ENCODE peak calls at places on chromosomes 13 and 19, in eight cellular contexts. L is activated CD4-positive, CD25-positive, alpha-beta regulatory T cell; E is RPMI7951; G is colonic mucosa; Z is NCI-H1092; X is NCI-H460; J is stimulated activated CD4-positive, alpha-beta T cell treated with anti-CD3 and anti-CD28 coated beads, Interleukin-1b, Interleukin-23, amount 100 ng/mL, for 24 hours; M is amygdala. W is an unnamed sample.
A peak's percentile ranks its signal among the peaks of the same experiment; 100 is the strongest.

GRCh38 chr13:114260818-114261217 is 20.6 kb upstream of the UPF3A start:
- DNase-seq in L (no peak), E (no peak), G (no peak), Z (no peak), X (no peak), J (no peak), M (no peak), W (no peak)

GRCh38 chr13:93977986-93978385 is 501.5 kb downstream of the DCT start:
- DNase-seq in L (no peak), E (no peak), G (no peak), Z (no peak), X (no peak), J (no peak), M (no peak), W (no peak)

GRCh38 chr19:42313096-42313839 is at the start of gene TMEM145:
- DNase-seq in L (peak; percentile 24), E (peak; percentile 59), G (no peak), Z (peak; percentile 37), X (no peak), J (no peak), M (no peak), W (no peak)

GRCh38 chr13:107459430-107459829 is 755.9 kb downstream of the LIG4 start:
- DNase-seq in L (no peak), E (peak; percentile 37), G (no peak), Z (no peak), X (no peak), J (no peak), M (no peak), W (no peak)

GRCh38 chr13:106680796-106681482 is 113.0 kb upstream of the ARGLU1 start:
- DNase-seq in L (no peak), E (no peak), G (no peak), Z (no peak), X (no peak), J (no peak), M (no peak), W (no peak)

GRCh38 chr13:63864171-63864902 is 2448.7 kb upstream of the PCDH20 start:
- DNase-seq in L (no peak), E (peak; percentile 1), G (no peak), Z (no peak), X (no peak), J (no peak), M (no peak), W (no peak)

GRCh38 chr13:25330541-25330940 is 29.1 kb downstream of the NUP58 start:
- DNase-seq in L (no peak), E (no peak), G (no peak), Z (no peak), X (no peak), J (no peak), M (no peak), W (no peak)

GRCh38 chr19:4519521-4520277 is 1.4 kb upstream of the PLIN4 start:
- DNase-seq in L (no peak), E (peak; percentile 29), G (no peak), Z (no peak), X (no peak), J (no peak), M (no peak), W (no peak)

GRCh38 chr13:56906909-56907308 is 233.8 kb upstream of the PRR20A start:
- DNase-seq in L (no peak), E (no peak), G (no peak), Z (no peak), X (no peak), J (no peak), M (no peak), W (no peak)

GRCh38 chr19:5623397-5624153 is 692 bp downstream of the SAFB start:
- DNase-seq in L (no peak), E (no peak), G (peak; percentile 31), Z (no peak), X (no peak), J (no peak), M (no peak), W (no peak)

GRCh38 chr13:39970177-39970846 is 314.9 kb downstream of the COG6 start:
- DNase-seq in L (no peak), E (no peak), G (no peak), Z (no peak), X (no peak), J (no peak), M (no peak), W (no peak)

GRCh38 chr13:20402881-20403280 is 122.8 kb downstream of the CRYL1 start:
- DNase-seq in L (no peak), E (no peak), G (no peak), Z (no peak), X (no peak), J (no peak), M (no peak), W (no peak)